ENCODE peak calls at places on chromosome 14, in four cellular contexts. W, E, Z and B are unnamed samples.

GRCh38 chr14:100239840-100240724 is 1.1 kb downstream of the YY1 start:
- DNase-seq in W (peak), Z (peak), E (peak), B (peak)

GRCh38 chr14:75723716-75724115 is 62.7 kb downstream of the TTLL5 start:
- DNase-seq in E (no peak), Z (no peak), W (no peak), B (no peak)

GRCh38 chr14:92475451-92476187 is 38.0 kb upstream of the RIN3 start:
- DNase-seq in E (no peak), Z (no peak), W (peak), B (no peak)

GRCh38 chr14:55577229-55577628 is 2.8 kb upstream of the KTN1 start:
- DNase-seq in E (no peak), Z (peak), W (peak), B (no peak)

GRCh38 chr14:38073641-38074040 is 134.1 kb upstream of the SSTR1 start:
- DNase-seq in Z (no peak), W (no peak), E (no peak), B (no peak)

GRCh38 chr14:23569443-23570151 is 2.0 kb upstream of the AP1G2 start:
- DNase-seq in E (peak), Z (no peak), W (peak), B (no peak)

GRCh38 chr14:104934380-104934733 is 9.7 kb downstream of the PLD4 start:
- DNase-seq in W (no peak), E (no peak), Z (no peak), B (peak)

GRCh38 chr14:33404054-33404453 is 465.4 kb downstream of the NPAS3 start:
- DNase-seq in Z (no peak), W (peak), E (no peak), B (no peak)

GRCh38 chr14:92563359-92563758 is 49.8 kb downstream of the RIN3 start:
- DNase-seq in E (no peak), Z (no peak), W (peak), B (peak)

GRCh38 chr14:41668346-41668745 is 61.7 kb downstream of the LRFN5 start:
- DNase-seq in W (no peak), Z (no peak), E (no peak), B (no peak)

GRCh38 chr14:73973497-73973896 is 23.4 kb downstream of the COQ6 start:
- DNase-seq in Z (no peak), W (no peak), E (no peak), B (no peak)

GRCh38 chr14:69708586-69709169 is 58.3 kb upstream of the SRSF5 start:
- DNase-seq in W (peak), E (peak), Z (no peak), B (no peak)
- TF ChIP-seq CTCF in W (peak), E (peak), Z (peak), B (no peak)

GRCh38 chr14:93648440-93649168 is 139.7 kb downstream of the PRIMA1 start:
- DNase-seq in Z (no peak), E (peak), W (peak), B (no peak)
- TF ChIP-seq CTCF in Z (peak), E (peak), W (peak), B (peak)

DNA sequence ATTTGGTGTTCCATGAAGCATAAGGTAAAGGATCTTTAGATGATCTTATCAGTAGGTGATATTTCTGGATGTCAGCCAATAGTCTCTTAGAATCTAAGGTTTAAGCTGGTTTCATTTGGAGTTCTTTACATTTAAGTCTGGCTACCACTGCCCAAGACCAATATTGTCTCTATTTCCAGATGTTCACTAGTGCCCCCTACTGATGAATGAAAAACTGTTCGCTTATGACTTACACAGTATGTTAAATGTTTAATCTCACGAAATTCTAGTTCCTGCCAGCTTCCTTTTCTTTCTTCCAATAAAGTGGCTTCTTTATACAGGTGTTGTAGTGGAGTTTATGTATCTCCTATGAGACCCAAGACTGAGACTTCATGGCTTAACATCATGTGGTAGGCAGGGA is 31.8 kb upstream of the MIS18BP1 start:
- DNase-seq in W (no peak), E (no peak), Z (no peak), B (no peak)
- TF ChIP-seq CTCF in W (no peak), E (peak), Z (no peak), B (no peak)

DNA sequence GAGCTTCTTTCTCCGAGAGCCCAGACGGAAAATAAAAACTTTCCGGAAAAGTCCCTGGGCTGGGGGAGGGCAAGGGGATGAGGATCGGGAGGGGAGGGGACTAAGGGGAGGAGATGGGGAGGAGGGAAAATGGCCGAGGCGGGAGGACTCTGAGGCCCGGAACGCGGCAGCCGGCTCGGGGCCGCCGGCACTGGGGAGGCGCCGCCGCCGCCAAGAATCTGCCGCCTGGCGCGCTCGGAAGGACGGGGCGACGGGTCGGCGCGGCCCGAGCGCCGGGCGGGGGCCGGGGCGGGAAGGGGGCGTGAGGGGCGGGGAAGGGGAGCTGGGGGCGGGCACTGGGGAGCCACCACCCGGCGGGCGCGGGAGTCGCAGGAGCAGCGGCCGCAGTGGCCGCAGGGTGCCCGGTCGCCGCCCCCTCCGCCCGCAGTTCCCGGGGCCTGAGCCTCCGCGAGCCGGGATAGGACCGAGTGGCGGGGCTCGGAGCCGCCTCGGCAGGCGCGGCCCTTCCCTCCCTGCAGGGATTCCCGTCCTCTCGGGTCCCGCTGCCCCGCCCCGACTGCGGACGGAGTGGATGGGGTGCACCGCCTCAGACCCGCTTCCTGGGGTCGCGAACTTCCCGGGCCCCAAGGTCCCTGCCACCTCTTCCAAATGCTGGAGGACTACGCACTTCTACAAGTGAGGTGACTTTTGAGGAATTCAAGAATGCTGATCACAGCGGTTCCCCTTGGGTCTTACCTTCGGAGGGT is at the start of gene PRKD1:
- DNase-seq in E (peak), W (peak), Z (peak), B (peak)
- TF ChIP-seq CTCF in E (peak), W (no peak), Z (no peak), B (no peak)

GRCh38 chr14:24829862-24830261 is 195.9 kb upstream of the GZMB start:
- DNase-seq in Z (no peak), W (no peak), E (no peak), B (no peak)
- TF ChIP-seq CTCF in Z (no peak), W (no peak), E (no peak), B (no peak)

GRCh38 chr14:22387776-22388241 is 201.2 kb downstream of the DAD1 start:
- DNase-seq in W (no peak), E (no peak), Z (no peak), B (no peak)
- TF ChIP-seq CTCF in W (no peak), E (no peak), Z (no peak), B (no peak)

DNA sequence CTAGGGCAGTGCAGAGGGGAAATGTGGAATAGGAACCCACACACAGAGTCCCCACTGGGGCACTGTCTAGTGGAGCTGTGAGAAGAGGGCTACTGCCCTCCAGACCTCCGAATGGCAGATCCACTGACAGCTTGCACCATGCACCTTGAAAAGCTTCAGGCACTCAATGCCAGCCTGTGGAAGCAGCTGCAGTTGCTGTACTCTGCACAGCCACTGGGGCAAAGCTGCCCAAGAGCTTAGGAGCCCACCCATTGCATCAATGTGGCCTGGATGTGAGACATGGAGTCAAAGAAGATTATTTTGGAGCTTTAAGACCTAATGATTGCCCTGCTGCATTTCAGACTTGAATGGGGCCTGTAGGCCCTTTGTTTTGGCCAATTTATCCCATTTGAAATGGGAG is 21.7 kb upstream of the CCDC88C start:
- DNase-seq in Z (no peak), W (no peak), E (no peak), B (no peak)
- TF ChIP-seq CTCF in Z (no peak), W (no peak), E (no peak), B (no peak)

DNA sequence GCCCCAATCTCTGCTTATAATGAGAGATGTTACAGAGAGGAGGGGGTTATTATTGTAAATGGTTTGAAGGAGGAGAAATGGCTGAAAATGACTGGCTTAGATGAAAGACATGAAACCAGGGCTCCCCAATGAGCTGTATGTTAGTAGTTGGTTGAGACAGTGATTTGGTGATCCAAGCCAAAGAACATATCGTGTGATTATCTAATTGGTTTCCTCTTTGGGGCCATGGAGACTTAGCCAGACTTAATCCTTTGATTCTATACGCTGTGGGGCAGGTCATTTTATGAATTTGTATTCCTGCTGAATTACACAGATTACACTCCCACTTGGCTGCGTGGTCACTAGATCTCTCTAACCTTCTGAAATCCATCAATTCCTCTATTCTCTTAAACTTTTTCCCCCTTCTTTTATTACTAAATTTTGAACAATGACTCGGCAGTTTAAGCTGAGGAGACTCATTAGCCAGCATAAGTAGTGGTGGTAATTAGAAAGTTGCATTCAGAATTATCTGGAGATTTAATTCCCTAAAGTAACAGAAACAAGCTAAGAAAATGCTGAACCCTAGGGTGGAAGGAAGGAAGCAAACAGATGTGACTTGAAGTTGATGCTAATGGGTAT is 5.3 kb downstream of the TTC8 start:
- DNase-seq in Z (no peak), W (no peak), E (no peak), B (no peak)
- TF ChIP-seq CTCF in Z (no peak), W (no peak), E (no peak), B (no peak)

DNA sequence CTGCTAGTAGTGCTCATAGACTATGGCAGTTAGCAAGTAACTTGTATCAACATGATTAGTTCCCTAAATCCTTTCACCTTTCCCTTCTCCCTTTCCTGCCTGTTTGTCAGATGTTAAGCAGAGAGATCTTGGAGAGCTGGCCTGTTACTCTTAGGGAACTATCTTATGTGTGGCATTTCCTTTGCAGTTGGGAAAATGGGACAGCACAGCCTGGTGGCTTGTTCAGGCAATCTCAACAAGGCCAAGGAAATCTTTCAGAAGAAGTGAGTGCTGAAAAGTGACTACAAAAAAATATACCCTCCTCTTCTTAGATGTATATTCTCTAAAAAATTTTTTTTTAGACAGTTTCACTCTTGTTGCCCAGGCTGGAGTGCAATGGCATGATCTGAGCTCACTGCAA is 7.4 kb downstream of the PARP2 start:
- DNase-seq in Z (no peak), W (peak), E (no peak), B (no peak)
- TF ChIP-seq CTCF in Z (no peak), W (peak), E (no peak), B (peak)